ENCODE peak calls at places on chromosomes 16 and 17, in eight cellular contexts. E is fibroblast of lung; G is stomach; R is fibroblast of the conjunctiva; J is hypothalamus; U is iris pigment epithelial cell; Z is mammary epithelial cell; X is stimulated activated CD4-positive, alpha-beta T cell treated with anti-CD3 and anti-CD28 coated beads, Interleukin-15, amount 100 ng/mL, for 1 hour. H is an unnamed sample.

GRCh38 chr17:71983828-71984227 is 137.0 kb upstream of the SOX9 start:
- DNase-seq in E (no peak), G (no peak), R (no peak), J (no peak), U (no peak), Z (peak), X (no peak), H (no peak)

GRCh38 chr17:7408863-7409262 is 1.2 kb downstream of the NLGN2 start:
- DNase-seq in E (no peak), G (no peak), R (no peak), J (no peak), U (no peak), Z (no peak), X (no peak), H (no peak)

GRCh38 chr17:8598913-8599312 is 31.6 kb downstream of the MYH10 start:
- DNase-seq in E (no peak), G (no peak), R (no peak), J (no peak), U (no peak), Z (no peak), X (no peak), H (no peak)

GRCh38 chr17:80991645-80992076 is at the start of gene CHMP6:
- DNase-seq in E (peak), G (peak), R (peak), J (no peak), U (peak), Z (peak), X (peak), H (no peak)

GRCh38 chr17:4066210-4066609 is 76.6 kb downstream of the ZZEF1 start:
- DNase-seq in E (no peak), G (no peak), R (no peak), J (no peak), U (no peak), Z (no peak), X (no peak), H (no peak)

GRCh38 chr16:27780468-27781194 is 230.7 kb downstream of the KATNIP start:
- DNase-seq in E (no peak), G (no peak), R (no peak), J (no peak), U (no peak), Z (no peak), X (no peak), H (no peak)

GRCh38 chr16:24045641-24046040 is 209.9 kb downstream of the PRKCB start:
- DNase-seq in E (no peak), G (no peak), R (no peak), J (no peak), U (peak), Z (no peak), X (no peak), H (no peak)

GRCh38 chr17:17885029-17885351 is 48.2 kb upstream of the SREBF1 start:
- DNase-seq in E (no peak), G (no peak), R (no peak), J (no peak), U (no peak), Z (no peak), X (no peak), H (no peak)

GRCh38 chr17:61454095-61454931 is 2.1 kb downstream of the TBX4 start:
- DNase-seq in E (peak), G (no peak), R (no peak), J (no peak), U (no peak), Z (no peak), X (no peak), H (no peak)

GRCh38 chr16:27236635-27237228 is 31.8 kb downstream of the NSMCE1 start:
- DNase-seq in E (no peak), G (no peak), R (no peak), J (no peak), U (no peak), Z (no peak), X (no peak), H (no peak)

H was measured in glomerular endothelial cell.